ENCODE peak calls at places on chromosomes 1 and 21, in eight cellular contexts. T is progenitor cell of endocrine pancreas; Y is heart left ventricle; C is GM12865; S is AG04450; G is CD4-positive, alpha-beta T cell; Z is psoas muscle; I is bronchial epithelial cell. J is an unnamed sample.

GRCh38 chr1:27392778-27393635 is 585 bp downstream of the GPR3 start:
- DNase-seq in T (no peak), Y (no peak), C (no peak), S (no peak), G (no peak), Z (no peak), I (no peak), J (no peak)

GRCh38 chr1:1536938-1537546 is 3.4 kb downstream of the TMEM240 start:
- DNase-seq in T (no peak), Y (no peak), C (no peak), S (no peak), G (no peak), Z (no peak), I (no peak), J (no peak)

GRCh38 chr21:38303300-38303699 is 46.5 kb downstream of the KCNJ15 start:
- DNase-seq in T (no peak), Y (no peak), C (no peak), S (no peak), G (no peak), Z (peak; percentile 63), I (peak; percentile 86), J (no peak)

GRCh38 chr1:118907466-118907865 is 80.7 kb downstream of the TBX15 start:
- DNase-seq in T (no peak), Y (no peak), C (no peak), S (no peak), G (no peak), Z (no peak), I (no peak), J (no peak)

GRCh38 chr1:44053394-44053793 is 22.1 kb upstream of the SLC6A9 start:
- DNase-seq in T (no peak), Y (no peak), C (no peak), S (no peak), G (no peak), Z (no peak), I (no peak), J (no peak)

GRCh38 chr21:29730281-29730680 is 209.5 kb downstream of the GRIK1 start:
- DNase-seq in T (no peak), Y (no peak), C (no peak), S (no peak), G (no peak), Z (no peak), I (no peak), J (no peak)

GRCh38 chr21:42112857-42113256 is 41.7 kb downstream of the UMODL1 start:
- DNase-seq in T (no peak), Y (no peak), C (no peak), S (peak; percentile 29), G (no peak), Z (peak; percentile 21), I (no peak), J (no peak)

GRCh38 chr1:28855969-28856368 is 44.0 kb downstream of the OPRD1 start:
- DNase-seq in T (no peak), Y (no peak), C (no peak), S (no peak), G (no peak), Z (no peak), I (no peak), J (no peak)

GRCh38 chr1:85584264-85584781 is 3.8 kb downstream of the CCN1 start:
- DNase-seq in T (no peak), Y (no peak), C (no peak), S (peak; percentile 86), G (no peak), Z (no peak), I (peak; percentile 90), J (no peak)

GRCh38 chr1:14733053-14733778 is 134.7 kb downstream of the KAZN start:
- DNase-seq in T (no peak), Y (no peak), C (peak; percentile 84), S (no peak), G (no peak), Z (no peak), I (peak; percentile 98), J (peak; percentile 6)

GRCh38 chr1:226447932-226448670 is 40.2 kb upstream of the PARP1 start:
- DNase-seq in T (no peak), Y (no peak), C (no peak), S (no peak), G (no peak), Z (no peak), I (peak; percentile 58), J (no peak)

GRCh38 chr21:36029309-36029708 is 31.0 kb downstream of the SETD4 start:
- DNase-seq in T (no peak), Y (no peak), C (no peak), S (no peak), G (no peak), Z (no peak), I (no peak), J (no peak)

GRCh38 chr1:35143737-35144508 is 49.0 kb downstream of the SFPQ start:
- DNase-seq in T (no peak), Y (no peak), C (no peak), S (no peak), G (no peak), Z (no peak), I (no peak), J (no peak)

GRCh38 chr1:96048572-96048971 is 673.0 kb upstream of the PTBP2 start:
- DNase-seq in T (no peak), Y (no peak), C (no peak), S (no peak), G (no peak), Z (no peak), I (peak; percentile 30), J (no peak)

GRCh38 chr1:208243522-208243850 is 698 bp downstream of the PLXNA2 start:
- DNase-seq in T (no peak), Y (no peak), C (no peak), S (no peak), G (no peak), Z (no peak), I (no peak), J (no peak)

GRCh38 chr1:176379626-176380339 is 83.2 kb upstream of the PAPPA2 start:
- DNase-seq in T (no peak), Y (no peak), C (no peak), S (no peak), G (no peak), Z (no peak), I (peak; percentile 5), J (no peak)

GRCh38 chr1:233673947-233674431 is 60.1 kb downstream of the KCNK1 start:
- DNase-seq in T (no peak), Y (no peak), C (no peak), S (no peak), G (no peak), Z (no peak), I (no peak), J (no peak)

GRCh38 chr1:33986389-33987095 is 122.7 kb downstream of the HMGB4 start:
- DNase-seq in T (no peak), Y (peak; percentile 25), C (no peak), S (no peak), G (no peak), Z (peak; percentile 71), I (peak; percentile 4), J (no peak)

GRCh38 chr1:9573723-9574122 is 15.0 kb upstream of the TMEM201 start:
- DNase-seq in T (no peak), Y (no peak), C (peak; percentile 65), S (no peak), G (no peak), Z (no peak), I (no peak), J (no peak)

GRCh38 chr1:40861227-40862003 is 748 bp downstream of the CITED4 start:
- DNase-seq in T (no peak), Y (peak; percentile 43), C (no peak), S (no peak), G (no peak), Z (peak; percentile 79), I (no peak), J (no peak)

GRCh38 chr1:112955678-112956502 is at the start of gene SLC16A1:
- DNase-seq in T (peak; percentile 81), Y (peak; percentile 95), C (peak; percentile 97), S (peak; percentile 87), G (peak; percentile 86), Z (peak; percentile 96), I (peak; percentile 72), J (peak; percentile 90)

GRCh38 chr1:31366796-31367195 is 6.1 kb downstream of the FABP3 start:
- DNase-seq in T (no peak), Y (no peak), C (no peak), S (no peak), G (no peak), Z (no peak), I (no peak), J (no peak)

GRCh38 chr1:167694691-167695090 is 27.1 kb upstream of the MPZL1 start:
- DNase-seq in T (no peak), Y (no peak), C (no peak), S (no peak), G (no peak), Z (no peak), I (no peak), J (no peak)

GRCh38 chr1:183416850-183417690 is 1.1 kb downstream of the NMNAT2 start:
- DNase-seq in T (peak; percentile 81), Y (peak; percentile 57), C (no peak), S (peak; percentile 2), G (peak; percentile 27), Z (peak; percentile 76), I (peak; percentile 34), J (peak; percentile 78)
- TF ChIP-seq CTCF in T (no peak), Y (no peak), C (no peak), S (no peak), G (no peak), Z (no peak), I (no peak), J (no peak)

GRCh38 chr1:6396998-6397397 is 3.4 kb upstream of the ACOT7 start:
- DNase-seq in T (no peak), Y (no peak), C (no peak), S (no peak), G (no peak), Z (no peak), I (no peak), J (no peak)
- TF ChIP-seq CTCF in T (no peak), Y (no peak), C (no peak), S (no peak), G (no peak), Z (no peak), I (peak; percentile 36), J (no peak)

DNA sequence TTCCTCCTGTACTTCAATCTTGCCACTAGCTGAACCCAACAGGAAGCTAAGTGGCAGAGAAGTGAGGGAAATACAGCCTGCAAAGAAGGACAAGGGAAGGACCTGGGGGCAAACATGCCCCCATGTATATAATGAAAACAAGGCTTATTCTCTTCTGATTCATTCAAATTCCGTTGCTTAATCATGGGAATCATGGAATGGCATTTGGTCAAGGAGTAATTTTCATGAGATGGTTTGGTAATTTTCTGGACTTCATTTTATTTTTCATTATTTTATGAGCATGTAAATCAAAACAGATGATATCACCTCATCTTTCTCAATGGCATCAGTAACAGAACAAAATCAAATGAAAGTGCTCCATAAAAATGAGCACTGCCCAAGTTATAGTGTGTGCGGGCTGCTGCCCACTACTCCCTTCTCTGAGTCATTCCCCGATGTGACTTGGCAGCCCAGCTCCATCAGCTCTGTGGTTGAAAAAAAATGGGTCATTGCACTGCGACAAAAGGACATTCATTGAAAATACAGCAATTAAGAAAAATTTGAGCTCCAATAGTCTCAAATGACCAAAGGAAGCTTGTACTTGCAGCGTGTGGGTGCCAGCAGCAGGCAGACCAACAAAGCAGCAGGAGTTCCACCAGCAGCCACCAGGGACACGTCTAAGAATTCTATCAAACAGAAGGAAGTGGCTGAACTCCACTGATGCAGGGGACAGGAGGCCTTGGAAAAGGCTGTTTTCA is 84.3 kb upstream of the VAV3 start:
- DNase-seq in T (no peak), Y (peak; percentile 26), C (peak; percentile 34), S (no peak), G (peak; percentile 12), Z (no peak), I (no peak), J (peak; percentile 27)
- TF ChIP-seq CTCF in T (peak; percentile 62), Y (peak; percentile 50), C (peak; percentile 37), S (peak; percentile 31), G (peak; percentile 40), Z (peak; percentile 26), I (peak; percentile 27), J (peak; percentile 59)

GRCh38 chr1:178725603-178726517 is 816 bp downstream of the RALGPS2 start:
- DNase-seq in T (peak; percentile 48), Y (peak; percentile 47), C (peak; percentile 68), S (no peak), G (peak; percentile 58), Z (peak; percentile 66), I (peak; percentile 90), J (peak; percentile 32)
- TF ChIP-seq CTCF in T (peak; percentile 46), Y (peak; percentile 4), C (no peak), S (peak; percentile 15), G (no peak), Z (no peak), I (peak; percentile 5), J (peak; percentile 33)